ENCODE peak calls at places on chromosome 1, in five cellular contexts. N is progenitor cell of endocrine pancreas, W is body of pancreas, E is B cell, Q is ovary. Y is an unnamed sample.

GRCh38 chr1:157359309-157360020 is 192.8 kb downstream of the FCRL5 start:
- DNase-seq in N (no peak), W (peak), E (no peak), Q (no peak), Y (no peak)

GRCh38 chr1:15420853-15421465 is 11.3 kb downstream of the EFHD2 start:
- DNase-seq in N (no peak), W (peak), E (no peak), Q (no peak), Y (no peak)

GRCh38 chr1:12762766-12763165 is 10.8 kb upstream of the PRAMEF12 start:
- DNase-seq in N (no peak), W (no peak), E (no peak), Q (no peak), Y (no peak)

GRCh38 chr1:28553229-28553930 is 495 bp downstream of the TRNAU1AP start:
- DNase-seq in N (peak), W (peak), E (no peak), Q (peak), Y (no peak)

GRCh38 chr1:47848985-47849610 is 148.1 kb downstream of the TRABD2B start:
- DNase-seq in N (no peak), W (peak), E (no peak), Q (no peak), Y (no peak)

GRCh38 chr1:87335175-87335992 is 6.7 kb downstream of the LMO4 start:
- DNase-seq in N (peak), W (peak), E (peak), Q (peak), Y (no peak)

GRCh38 chr1:2547210-2548067 is 8.7 kb upstream of the TNFRSF14 start:
- DNase-seq in N (no peak), W (no peak), E (peak), Q (no peak), Y (no peak)

GRCh38 chr1:152654110-152654509 is 9.1 kb upstream of the LCE2D start:
- DNase-seq in N (no peak), W (peak), E (peak), Q (no peak), Y (peak)

GRCh38 chr1:113912594-113913311 is 7.6 kb downstream of the DCLRE1B start:
- DNase-seq in N (no peak), W (peak), E (no peak), Q (peak), Y (no peak)

GRCh38 chr1:31801450-31801849 is 14.4 kb downstream of the SPOCD1 start:
- DNase-seq in N (no peak), W (no peak), E (no peak), Q (no peak), Y (no peak)

GRCh38 chr1:201172336-201172735 is 18.1 kb upstream of the TMEM9 start:
- DNase-seq in N (no peak), W (peak), E (no peak), Q (no peak), Y (no peak)

GRCh38 chr1:224450956-224451350 is 16.4 kb upstream of the WDR26 start:
- DNase-seq in N (no peak), W (no peak), E (no peak), Q (no peak), Y (no peak)

GRCh38 chr1:60222492-60223369 is 149.2 kb upstream of the C1orf87 start:
- DNase-seq in N (no peak), W (no peak), E (no peak), Q (no peak), Y (no peak)

GRCh38 chr1:84253891-84254290 is 47.6 kb upstream of the SAMD13 start:
- DNase-seq in N (no peak), W (peak), E (no peak), Q (no peak), Y (no peak)

GRCh38 chr1:110171134-110171733 is 20.9 kb downstream of the SLC6A17 start:
- DNase-seq in N (no peak), W (no peak), E (no peak), Q (no peak), Y (no peak)

GRCh38 chr1:18540136-18540765 is 59.5 kb downstream of the KLHDC7A start:
- DNase-seq in N (no peak), W (no peak), E (no peak), Q (no peak), Y (no peak)

GRCh38 chr1:197994907-197995407 is 77.8 kb downstream of the LHX9 start:
- DNase-seq in N (no peak), W (peak), E (no peak), Q (no peak), Y (no peak)

GRCh38 chr1:235945775-235946565 is 79.3 kb upstream of the LYST start:
- DNase-seq in N (no peak), W (no peak), E (peak), Q (no peak), Y (no peak)